ENCODE peak calls at places on chromosome 1, in six cellular contexts. X is PC-3, K is K562, F is right lobe of liver, L is hepatocyte, W is heart left ventricle. G is an unnamed sample. For H3K4me1, the result is how much of the 10 kb centered on the place peaks cover.

GRCh38 chr1:54791880-54792522 is 9.1 kb downstream of the TTC22 start:
- DNase-seq in F (no peak), K (peak), L (peak), W (no peak), X (peak), G (peak)

GRCh38 chr1:7407980-7408770 is 362.9 kb upstream of the VAMP3 start:
- DNase-seq in K (no peak), W (no peak), F (no peak), X (no peak), L (no peak), G (no peak)

GRCh38 chr1:27609210-27609555 is 5.2 kb upstream of the AHDC1 start:
- DNase-seq in L (no peak), W (no peak), K (no peak), F (no peak), X (no peak), G (no peak)

GRCh38 chr1:78833491-78833890 is 173.0 kb downstream of the ADGRL4 start:
- DNase-seq in L (no peak), X (peak), K (no peak), F (no peak), W (no peak), G (no peak)

GRCh38 chr1:192170196-192170984 is 12.1 kb downstream of the RGS18 start:
- DNase-seq in X (no peak), F (no peak), W (no peak), L (no peak), K (peak), G (no peak)

GRCh38 chr1:3068400-3069361 is at the start of gene PRDM16:
- DNase-seq in K (no peak), F (no peak), L (peak), W (peak), X (peak), G (no peak)

GRCh38 chr1:94616503-94616902 is 74.9 kb upstream of the F3 start:
- DNase-seq in X (peak), L (no peak), K (no peak), W (no peak), F (no peak), G (no peak)

GRCh38 chr1:159584536-159584935 is 3.1 kb upstream of the APCS start:
- DNase-seq in F (no peak), X (no peak), L (no peak), K (no peak), W (no peak), G (no peak)

GRCh38 chr1:245771521-245772281 is 616.9 kb downstream of the KIF26B start:
- DNase-seq in K (no peak), L (peak), W (no peak), F (no peak), X (peak), G (no peak)

GRCh38 chr1:172135923-172136610 is 284.4 kb upstream of the C1orf105 start:
- DNase-seq in X (peak), F (no peak), K (no peak), L (no peak), W (no peak), G (no peak)

DNA sequence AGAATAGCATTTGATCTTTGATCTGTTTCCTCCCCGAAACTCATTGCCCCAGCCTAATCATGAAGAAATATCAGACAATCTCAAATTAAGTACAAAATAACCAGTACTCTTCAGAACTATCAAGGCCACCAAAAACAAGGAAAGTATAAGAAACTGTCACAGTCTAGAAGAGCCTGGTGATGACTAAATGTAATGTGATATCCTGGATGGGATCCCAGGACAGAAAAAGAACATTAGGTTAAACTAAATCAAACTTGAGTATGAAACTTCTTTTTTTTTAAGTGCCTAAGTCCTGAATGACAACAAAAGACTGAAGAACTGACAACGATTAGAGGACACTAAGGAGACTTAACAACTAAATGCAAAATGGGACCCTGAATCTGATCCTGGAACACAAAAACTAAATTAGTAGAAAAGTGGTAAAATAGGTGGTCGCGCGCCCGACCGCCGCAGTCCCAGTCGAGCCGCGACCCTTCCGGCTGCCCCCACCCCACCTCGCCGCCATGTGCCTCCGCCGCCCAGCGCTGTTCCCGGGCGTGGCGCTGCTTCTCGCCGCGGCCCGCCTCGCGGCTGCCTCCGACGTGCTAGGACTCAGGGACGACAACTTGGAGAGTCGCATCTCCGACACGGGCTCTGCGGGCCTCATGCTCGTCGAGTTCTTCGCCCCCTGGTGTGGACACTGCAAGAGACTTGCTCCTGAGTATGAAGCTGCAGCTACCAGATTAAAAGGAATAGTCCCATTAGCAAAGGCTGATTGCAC is 5.5 kb upstream of the PRKAB2 start:
- DNase-seq in W (no peak), K (no peak), X (peak), F (no peak), L (no peak), G (peak)
- H3K4me3 ChIP-seq in W (no peak), K (no peak), X (peak), F (no peak), L (no peak), G (no peak)

GRCh38 chr1:23646086-23646485 is 45.5 kb upstream of the RPL11 start:
- DNase-seq in W (no peak), K (no peak), L (no peak), F (no peak), X (no peak), G (no peak)
- H3K4me1 ChIP-seq in W (under half), K (under half), L (under half), F (under half), X (under half), G (under half)

DNA sequence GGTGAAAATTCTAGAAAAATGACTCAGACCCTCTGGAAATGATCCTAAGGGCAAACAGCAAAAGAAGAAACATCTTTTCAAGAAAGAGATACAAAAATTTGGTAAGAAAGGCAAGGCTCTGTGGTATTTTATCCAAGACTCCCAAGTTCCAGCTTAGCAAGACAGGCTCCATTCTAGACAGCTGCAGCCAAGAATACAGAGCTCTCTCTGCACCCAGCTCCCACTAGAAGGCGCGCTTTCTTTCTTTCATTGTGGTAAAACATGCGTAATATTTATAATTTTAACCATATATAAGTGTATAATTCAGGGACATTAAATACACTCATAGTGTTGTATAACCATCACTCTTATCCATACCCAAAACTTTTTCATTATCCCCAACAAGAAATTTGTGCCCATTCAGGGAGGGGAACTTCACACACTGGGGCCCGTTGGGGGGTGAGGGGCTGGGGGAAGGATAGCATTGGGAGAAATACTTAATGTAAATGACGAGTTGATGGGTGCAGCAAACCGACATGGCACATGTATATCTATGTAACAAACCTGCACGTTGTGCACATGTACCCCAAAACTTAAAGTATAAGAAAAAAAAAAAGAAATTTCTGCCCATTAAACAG is 2.2 kb upstream of the HFM1 start:
- DNase-seq in K (peak), L (no peak), W (no peak), X (peak), F (no peak), G (no peak)
- TF ChIP-seq CTCF in K (peak), L (peak), W (no peak), X (peak), F (peak), G (peak)

DNA sequence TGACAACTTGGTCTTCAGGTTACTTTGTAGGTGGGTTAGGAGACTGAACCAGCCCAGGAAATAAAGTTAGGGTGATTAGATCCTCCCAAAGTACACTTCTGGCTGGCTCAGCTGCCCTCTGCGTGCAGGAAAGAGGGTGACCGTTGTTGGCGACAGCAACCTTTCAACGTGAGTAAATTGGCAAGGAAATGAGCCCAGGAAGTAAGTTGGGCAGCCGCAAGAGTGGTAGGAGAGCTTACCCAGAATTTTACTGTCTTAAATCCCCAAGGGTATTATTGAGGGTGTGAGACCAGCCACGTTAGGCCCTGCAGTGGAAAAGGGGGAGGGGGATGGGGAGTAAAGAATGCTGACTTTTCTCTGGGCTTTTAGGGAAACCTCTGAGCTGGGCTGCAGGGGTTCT is 1.6 kb downstream of the TENT5C start:
- DNase-seq in W (no peak), K (peak), L (no peak), F (peak), X (peak), G (no peak)
- H3K4me3 ChIP-seq in W (peak), K (peak), L (peak), F (peak), X (peak), G (no peak)

GRCh38 chr1:10217748-10218441 is 7.5 kb downstream of the KIF1B start:
- DNase-seq in F (no peak), L (no peak), X (no peak), W (no peak), K (no peak), G (no peak)
- H3K4me1 ChIP-seq in F (under half), L (under half), X (under half), W (half or more), K (under half), G (under half)

DNA sequence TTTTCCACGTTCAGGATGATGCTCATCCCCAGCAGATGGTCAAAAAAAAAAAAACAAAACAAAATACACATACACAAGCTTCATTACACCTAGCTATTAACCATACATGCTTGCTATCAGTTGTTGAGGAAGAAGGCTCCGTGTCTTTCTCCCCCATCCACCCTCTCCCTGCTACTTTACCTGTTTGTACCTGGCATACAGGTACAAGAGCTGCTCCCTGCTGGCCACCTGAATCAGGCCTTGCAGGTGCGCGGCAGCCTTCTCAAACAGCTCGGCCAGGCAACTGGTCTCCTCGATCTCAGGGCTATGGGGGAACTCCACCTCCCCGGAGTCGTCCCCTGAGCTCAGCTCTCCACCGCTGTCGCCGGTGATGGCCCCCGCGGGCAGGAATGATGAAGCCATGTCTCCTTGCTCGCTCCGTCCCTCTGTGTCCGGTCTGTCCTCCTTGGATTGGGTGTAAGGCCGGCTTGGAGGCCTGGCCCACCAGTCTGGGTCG is 464 bp downstream of the ACBD6 start:
- DNase-seq in W (no peak), L (peak), F (no peak), X (no peak), K (no peak), G (no peak)
- TF ChIP-seq CTCF in W (no peak), L (no peak), F (no peak), X (no peak), K (no peak), G (no peak)

DNA sequence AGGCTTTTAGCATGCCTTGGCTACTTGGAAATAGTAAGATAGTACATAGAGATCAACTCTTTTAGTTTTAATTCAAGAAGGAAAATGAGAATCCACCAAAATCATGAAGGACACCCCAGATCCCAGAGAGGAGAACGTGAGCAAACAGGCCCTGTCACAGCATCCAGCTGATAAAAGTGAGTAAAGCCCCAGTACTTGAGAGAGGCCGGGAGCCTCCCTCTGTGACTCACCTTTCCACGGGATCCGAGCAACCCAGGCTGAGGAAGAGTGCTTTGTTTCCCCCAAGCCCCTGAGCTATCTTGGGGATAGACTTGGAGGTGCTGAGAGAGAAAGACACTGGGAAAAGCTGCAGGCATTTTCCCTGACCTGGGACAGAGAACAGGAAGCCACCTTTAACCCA is 238.6 kb downstream of the DUSP10 start:
- DNase-seq in L (no peak), W (no peak), F (no peak), X (no peak), K (no peak), G (no peak)
- H3K4me3 ChIP-seq in L (no peak), W (no peak), F (no peak), X (no peak), K (no peak), G (no peak)

GRCh38 chr1:43540653-43541071 is 10.0 kb downstream of the PTPRF start:
- DNase-seq in L (no peak), K (no peak), X (no peak), F (peak), W (no peak), G (no peak)

GRCh38 chr1:43541141-43541540 is 10.5 kb downstream of the PTPRF start:
- DNase-seq in X (no peak), F (no peak), K (no peak), W (no peak), L (no peak), G (no peak)

GRCh38 chr1:43543567-43543966 is 12.9 kb downstream of the PTPRF start:
- DNase-seq in K (no peak), W (no peak), X (no peak), L (no peak), F (no peak), G (no peak)

GRCh38 chr1:43542515-43543458 is 12.1 kb downstream of the PTPRF start:
- DNase-seq in W (no peak), K (no peak), L (no peak), X (no peak), F (no peak), G (no peak)

GRCh38 chr1:43541721-43542401 is 11.2 kb downstream of the PTPRF start:
- DNase-seq in K (no peak), F (peak), W (peak), X (no peak), L (peak), G (no peak)
- H3K4me1 ChIP-seq in K (under half), F (under half), W (under half), X (under half), L (half or more), G (under half)

GRCh38 chr1:8460132-8460544 is 142.2 kb downstream of the SLC45A1 start:
- DNase-seq in X (no peak), W (no peak), K (no peak), L (no peak), F (peak), G (no peak)
- TF ChIP-seq CTCF in X (no peak), W (no peak), K (no peak), L (no peak), F (no peak), G (no peak)

GRCh38 chr1:202862672-202863560 is 26.0 kb downstream of the RABIF start:
- DNase-seq in F (no peak), L (peak), W (no peak), X (no peak), K (no peak), G (no peak)

GRCh38 chr1:202861420-202862121 is 27.4 kb downstream of the RABIF start:
- DNase-seq in F (peak), X (peak), K (peak), L (peak), W (peak), G (peak)

GRCh38 chr1:202858306-202858705 is 30.6 kb downstream of the RABIF start:
- DNase-seq in X (no peak), F (no peak), W (peak), L (peak), K (no peak), G (no peak)

GRCh38 chr1:202858789-202859414 is 30.0 kb downstream of the RABIF start:
- DNase-seq in X (no peak), K (no peak), W (peak), L (no peak), F (no peak), G (peak)

DNA sequence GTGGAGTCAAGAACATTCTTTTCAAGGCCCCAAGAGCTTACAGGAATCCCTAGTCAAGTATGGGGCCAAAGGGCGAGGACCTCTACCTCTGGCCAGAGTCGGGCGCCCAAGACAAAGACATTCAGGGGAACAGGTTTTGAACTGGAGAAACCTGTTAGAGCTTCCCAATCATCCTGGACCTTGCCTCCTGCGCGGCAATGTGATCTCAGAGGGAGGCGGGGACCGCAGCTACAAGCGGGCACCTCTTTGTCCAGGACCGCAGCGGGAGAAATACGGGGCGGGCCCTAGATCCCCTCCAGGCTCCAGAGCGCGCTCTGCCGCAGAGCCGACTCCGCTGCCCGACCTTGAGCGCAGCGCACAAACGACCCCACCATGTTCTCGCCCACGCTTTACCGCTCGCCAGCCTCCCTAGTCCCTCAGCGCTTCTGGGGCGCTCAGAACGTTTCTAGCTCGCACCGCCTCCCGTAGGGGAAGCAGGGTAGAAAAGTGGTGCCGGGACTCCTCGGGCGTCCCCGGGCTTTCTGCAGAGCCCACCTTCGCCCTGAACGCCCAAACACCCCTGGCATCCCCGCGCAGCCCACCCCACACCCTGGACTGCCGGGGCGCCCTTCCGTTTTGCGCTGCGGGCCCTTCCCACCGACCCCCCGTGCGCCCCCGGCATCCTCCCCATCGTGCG is 28.1 kb downstream of the RABIF start:
- DNase-seq in F (peak), L (peak), K (peak), W (peak), X (peak), G (peak)
- H3K4me3 ChIP-seq in F (peak), L (peak), K (peak), W (peak), X (peak), G (peak)